ENCODE peak calls at places on chromosomes 4 and X, in seven cellular contexts. D is CD4-positive, alpha-beta memory T cell; G is Kasumi-1; K is H9; Y is amygdala; U is ELR; H is lower lobe of right lung. F is an unnamed sample.

GRCh38 chr4:2413821-2414610 is 4.4 kb downstream of the ZFYVE28 start:
- DNase-seq in D (peak), G (no peak), K (peak), Y (no peak), U (peak), H (peak), F (no peak)

GRCh38 chr4:62126064-62126732 is 926.1 kb downstream of the ADGRL3 start:
- DNase-seq in D (no peak), G (no peak), K (no peak), Y (no peak), U (no peak), H (no peak), F (no peak)

GRCh38 chr4:137502730-137503129 is 29.6 kb downstream of the PCDH18 start:
- DNase-seq in D (no peak), G (no peak), K (no peak), Y (no peak), U (no peak), H (no peak), F (no peak)

GRCh38 chr4:57710053-57710452 is 599.9 kb upstream of the IGFBP7 start:
- DNase-seq in D (no peak), G (no peak), K (no peak), Y (no peak), U (no peak), H (no peak), F (no peak)

GRCh38 chr4:71377561-71377960 is 38.7 kb downstream of the SLC4A4 start:
- DNase-seq in D (no peak), G (no peak), K (no peak), Y (no peak), U (peak), H (no peak), F (no peak)

GRCh38 chrX:44012484-44013096 is 39.4 kb upstream of the NDP start:
- DNase-seq in D (peak), G (peak), K (no peak), Y (no peak), U (peak), H (peak), F (peak)

GRCh38 chrX:1434871-1435240 is 17.9 kb downstream of the ASMTL start:
- DNase-seq in D (no peak), G (no peak), K (no peak), Y (no peak), U (no peak), H (peak), F (peak)

GRCh38 chr4:152460488-152460887 is 75.4 kb downstream of the FBXW7 start:
- DNase-seq in D (no peak), G (peak), K (no peak), Y (no peak), U (peak), H (no peak), F (no peak)

GRCh38 chrX:112642349-112642748 is 37.4 kb downstream of the LHFPL1 start:
- DNase-seq in D (peak), G (peak), K (peak), Y (no peak), U (peak), H (no peak), F (no peak)

GRCh38 chrX:39726810-39727209 is 370.9 kb downstream of the BCOR start:
- DNase-seq in D (no peak), G (no peak), K (no peak), Y (no peak), U (peak), H (no peak), F (peak)

GRCh38 chrX:38271154-38271716 is 50.6 kb upstream of the SRPX start:
- DNase-seq in D (no peak), G (no peak), K (no peak), Y (no peak), U (peak), H (no peak), F (no peak)

GRCh38 chrX:22526339-22526738 is 253.6 kb downstream of the CBLL2 start:
- DNase-seq in D (no peak), G (peak), K (no peak), Y (no peak), U (peak), H (no peak), F (no peak)

GRCh38 chrX:112081781-112082482 is 644 bp downstream of the TRPC5 start:
- DNase-seq in D (no peak), G (no peak), K (peak), Y (no peak), U (no peak), H (no peak), F (no peak)

GRCh38 chrX:97109730-97110129 is 226.0 kb downstream of the RPA4 start:
- DNase-seq in D (no peak), G (no peak), K (no peak), Y (no peak), U (no peak), H (no peak), F (no peak)

GRCh38 chrX:48937065-48937907 is 18.5 kb upstream of the PIM2 start:
- DNase-seq in D (peak), G (peak), K (no peak), Y (no peak), U (peak), H (peak), F (peak)

GRCh38 chr4:185435466-185435865 is 9.7 kb upstream of the UFSP2 start:
- DNase-seq in D (no peak), G (no peak), K (no peak), Y (no peak), U (no peak), H (no peak), F (no peak)